ENCODE peak calls at places on chromosome 4, in five cellular contexts. K is vagina, S is upper lobe of left lung, A is stomach, P is tibial nerve. N is an unnamed sample.

GRCh38 chr4:115671581-115671980 is 558.2 kb upstream of the NDST4 start:
- DNase-seq in K (no peak), S (no peak), A (no peak), P (no peak), N (no peak)

GRCh38 chr4:183659919-183660318 is 826 bp downstream of the TRAPPC11 start:
- DNase-seq in K (no peak), S (no peak), A (no peak), P (no peak), N (no peak)

GRCh38 chr4:63831590-63831989 is 577.7 kb downstream of the TECRL start:
- DNase-seq in K (no peak), S (no peak), A (no peak), P (no peak), N (no peak)

GRCh38 chr4:123349401-123350190 is 47.0 kb upstream of the SPRY1 start:
- DNase-seq in K (no peak), S (no peak), A (peak; percentile 49), P (no peak), N (no peak)

GRCh38 chr4:55733874-55734437 is 85.6 kb upstream of the EXOC1L start:
- DNase-seq in K (no peak), S (peak; percentile 90), A (peak; percentile 91), P (peak; percentile 37), N (no peak)

GRCh38 chr4:140037353-140038030 is 116.5 kb downstream of the MAML3 start:
- DNase-seq in K (no peak), S (no peak), A (no peak), P (no peak), N (no peak)

GRCh38 chr4:10185518-10186227 is 69.1 kb upstream of the WDR1 start:
- DNase-seq in K (no peak), S (no peak), A (no peak), P (no peak), N (no peak)

GRCh38 chr4:34732579-34732978 is 1511.7 kb downstream of the ARAP2 start:
- DNase-seq in K (no peak), S (no peak), A (no peak), P (no peak), N (no peak)

GRCh38 chr4:14241574-14241973 is 614.0 kb upstream of the BOD1L1 start:
- DNase-seq in K (no peak), S (no peak), A (no peak), P (no peak), N (no peak)

GRCh38 chr4:155468282-155468681 is 91.5 kb upstream of the MAP9 start:
- DNase-seq in K (no peak), S (no peak), A (no peak), P (no peak), N (no peak)

GRCh38 chr4:15318621-15319348 is 109.0 kb upstream of the C1QTNF7 start:
- DNase-seq in K (no peak), S (no peak), A (no peak), P (no peak), N (no peak)

GRCh38 chr4:48141048-48141447 is 7.0 kb upstream of the TXK start:
- DNase-seq in K (no peak), S (no peak), A (no peak), P (no peak), N (no peak)

GRCh38 chr4:21447320-21448055 is 501.1 kb downstream of the KCNIP4 start:
- DNase-seq in K (no peak), S (no peak), A (no peak), P (no peak), N (no peak)

GRCh38 chr4:95761441-95761840 is 78.5 kb upstream of the PDHA2 start:
- DNase-seq in K (no peak), S (no peak), A (no peak), P (no peak), N (no peak)

GRCh38 chr4:30866907-30867306 is 146.7 kb downstream of the PCDH7 start:
- DNase-seq in K (no peak), S (no peak), A (no peak), P (no peak), N (no peak)

GRCh38 chr4:44869222-44869882 is 143.0 kb upstream of the GNPDA2 start:
- DNase-seq in K (no peak), S (no peak), A (no peak), P (no peak), N (no peak)

GRCh38 chr4:150515135-150515534 is 66.8 kb upstream of the MAB21L2 start:
- DNase-seq in K (no peak), S (no peak), A (no peak), P (no peak), N (no peak)

GRCh38 chr4:40253906-40254305 is 57.1 kb downstream of the RHOH start:
- DNase-seq in K (no peak), S (no peak), A (no peak), P (no peak), N (no peak)

GRCh38 chr4:85756938-85757337 is 282.0 kb downstream of the ARHGAP24 start:
- DNase-seq in K (no peak), S (no peak), A (no peak), P (no peak), N (no peak)

GRCh38 chr4:89356086-89356485 is 48.5 kb upstream of the GPRIN3 start:
- DNase-seq in K (no peak), S (no peak), A (peak; percentile 31), P (no peak), N (no peak)

GRCh38 chr4:28799696-28800095 is 1920.5 kb upstream of the PCDH7 start:
- DNase-seq in K (no peak), S (no peak), A (no peak), P (no peak), N (no peak)

GRCh38 chr4:145234086-145234694 is 53.8 kb upstream of the OTUD4 start:
- DNase-seq in K (no peak), S (peak; percentile 51), A (peak; percentile 59), P (no peak), N (no peak)

GRCh38 chr4:1365271-1366178 is 18.5 kb downstream of the UVSSA start:
- DNase-seq in K (no peak), S (peak; percentile 89), A (peak; percentile 55), P (no peak), N (peak; percentile 69)

GRCh38 chr4:76611611-76612010 is 176.6 kb downstream of the SHROOM3 start:
- DNase-seq in K (no peak), S (peak; percentile 73), A (peak; percentile 86), P (no peak), N (no peak)
- TF ChIP-seq POLR2A in K (no peak), S (peak; percentile 39), A (peak; percentile 22), P (no peak), N (no peak)

GRCh38 chr4:142817442-142817841 is 28.7 kb downstream of the INPP4B start:
- DNase-seq in K (no peak), S (no peak), A (no peak), P (no peak), N (no peak)

GRCh38 chr4:142813388-142813787 is 32.7 kb downstream of the INPP4B start:
- DNase-seq in K (no peak), S (no peak), A (no peak), P (no peak), N (no peak)

GRCh38 chr4:142818009-142818408 is 28.1 kb downstream of the INPP4B start:
- DNase-seq in K (no peak), S (no peak), A (no peak), P (no peak), N (no peak)

GRCh38 chr4:142815834-142816233 is 30.3 kb downstream of the INPP4B start:
- DNase-seq in K (no peak), S (no peak), A (no peak), P (no peak), N (no peak)

DNA sequence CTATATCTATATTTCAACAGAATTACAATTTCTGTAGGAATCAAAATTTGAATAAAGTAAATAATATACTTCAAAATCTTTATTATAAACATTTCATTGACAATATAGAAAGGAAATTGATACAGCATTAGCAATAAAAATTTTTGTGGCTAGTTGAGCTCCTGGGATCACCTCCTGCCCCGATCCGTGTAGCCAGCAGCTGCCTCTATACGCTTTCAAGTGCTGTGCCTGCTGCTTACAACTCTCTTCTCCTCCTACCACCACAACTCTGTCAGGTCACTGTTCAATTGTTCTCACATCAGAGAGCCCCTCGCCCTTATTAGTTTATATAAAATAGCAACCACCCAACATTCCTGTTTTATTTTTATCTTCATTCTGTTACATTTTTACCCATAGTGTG is 27.6 kb downstream of the INPP4B start:
- DNase-seq in K (no peak), S (no peak), A (no peak), P (no peak), N (no peak)
- TF ChIP-seq CTCF in K (no peak), S (no peak), A (no peak), P (no peak), N (no peak)

DNA sequence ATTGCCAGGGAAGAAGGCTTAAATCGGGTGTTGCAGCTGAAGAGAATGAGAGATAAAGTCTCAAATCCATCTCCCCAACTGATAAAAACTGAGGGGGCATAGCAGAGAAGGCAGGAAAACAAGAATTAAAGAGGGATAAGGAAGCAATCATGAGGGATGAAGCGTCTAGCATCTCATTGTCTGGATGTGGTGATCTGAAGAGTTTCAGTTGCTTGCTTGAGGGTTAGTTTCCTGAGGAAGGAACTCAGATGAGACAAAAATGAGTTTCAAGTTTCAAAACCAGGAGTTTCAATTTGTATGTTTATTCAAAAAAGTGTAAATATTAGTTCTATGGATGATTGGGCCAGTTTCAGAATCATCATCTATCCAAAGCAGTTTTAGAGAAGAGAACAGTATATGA is 496.9 kb downstream of the RAB28 start:
- DNase-seq in K (no peak), S (no peak), A (no peak), P (no peak), N (no peak)
- TF ChIP-seq POLR2A in K (no peak), S (no peak), A (no peak), P (no peak), N (no peak)

GRCh38 chr4:38832624-38833528 is 23.7 kb downstream of the TLR6 start:
- DNase-seq in K (no peak), S (no peak), A (no peak), P (no peak), N (no peak)
- TF ChIP-seq CTCF in K (no peak), S (no peak), A (no peak), P (no peak), N (no peak)

DNA sequence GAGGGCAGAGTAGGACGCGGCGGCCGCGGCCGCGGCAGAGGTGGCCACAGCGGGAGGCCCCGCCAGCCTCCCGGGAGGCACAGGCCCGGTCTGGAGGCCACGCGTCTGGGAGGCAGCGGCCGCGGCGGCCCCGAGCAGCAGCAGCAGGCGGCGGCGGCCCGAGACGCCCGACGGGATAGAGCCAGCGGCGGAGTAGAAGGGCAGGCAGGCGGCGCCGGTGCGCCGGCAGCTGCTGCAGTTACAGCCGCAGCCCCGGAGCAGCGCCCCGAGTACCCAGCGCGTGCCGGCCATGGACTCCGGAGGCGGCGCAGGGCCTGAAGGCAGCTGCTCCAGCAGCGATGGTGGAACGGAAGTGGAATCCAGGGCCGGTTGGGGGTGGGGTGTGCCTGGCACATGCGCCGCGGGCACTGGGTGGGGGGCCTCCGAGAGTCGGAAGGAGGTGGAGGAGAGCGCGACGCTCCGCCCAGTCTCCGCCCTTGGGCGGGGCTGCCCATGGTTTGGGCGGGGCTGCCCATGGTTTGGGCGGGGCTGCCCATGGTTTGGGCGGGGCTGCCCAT is at the start of gene GRSF1:
- DNase-seq in K (no peak), S (peak; percentile 95), A (peak; percentile 94), P (peak; percentile 88), N (peak; percentile 99)
- TF ChIP-seq POLR2A in K (peak; percentile 31), S (peak; percentile 76), A (peak; percentile 67), P (peak; percentile 76), N (no peak)

DNA sequence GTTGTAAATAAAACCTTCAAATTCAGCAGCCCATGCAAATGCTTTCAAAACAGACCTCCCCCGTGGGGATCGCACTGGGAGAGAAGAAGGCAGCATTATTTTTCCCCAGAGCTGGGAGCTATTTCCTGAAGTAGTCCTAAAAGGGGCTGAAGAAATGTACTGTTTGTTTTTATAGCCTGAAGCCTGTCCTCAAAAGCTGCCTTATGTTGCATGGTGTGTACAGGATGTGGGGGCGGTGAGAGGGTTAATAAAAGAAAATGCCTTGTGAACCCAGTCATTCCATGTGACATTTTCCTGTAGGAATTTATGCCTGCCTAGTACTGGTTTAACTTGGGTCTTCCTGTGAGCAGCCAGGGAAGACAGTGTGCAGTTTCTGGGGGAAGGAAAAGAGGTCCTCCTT is 144.1 kb downstream of the SOWAHB start:
- DNase-seq in K (no peak), S (no peak), A (no peak), P (no peak), N (no peak)
- TF ChIP-seq CTCF in K (no peak), S (no peak), A (no peak), P (no peak), N (no peak)

N was measured in spleen.